ENCODE peak calls at places on chromosomes 13 and 19, in seven cellular contexts. N is psoas muscle, B is left lung, F is NCI-H1092, L is dorsolateral prefrontal cortex, Q is NCI-H2029, I is stomach. W is an unnamed sample.

GRCh38 chr19:46353730-46354528 is 7.0 kb downstream of the PPP5C start:
- DNase-seq in B (no peak), L (no peak), N (no peak), I (peak; percentile 83), F (no peak), Q (peak; percentile 68), W (no peak)

GRCh38 chr19:6060600-6061391 is 49.5 kb downstream of the RFX2 start:
- DNase-seq in F (no peak), Q (no peak), B (peak; percentile 78), L (no peak), N (peak; percentile 31), I (no peak), W (no peak)

GRCh38 chr13:26062853-26063444 is 11.1 kb upstream of the SHISA2 start:
- DNase-seq in N (no peak), L (no peak), I (peak; percentile 49), F (peak; percentile 61), Q (peak; percentile 12), B (no peak), W (no peak)

GRCh38 chr13:27795718-27796019 is 3.4 kb downstream of the GSX1 start:
- DNase-seq in Q (no peak), I (no peak), B (no peak), L (no peak), F (no peak), N (no peak), W (no peak)

GRCh38 chr19:51602189-51602854 is 27.9 kb downstream of the SIGLEC5 start:
- DNase-seq in I (no peak), Q (no peak), B (no peak), F (no peak), N (no peak), L (no peak), W (no peak)

GRCh38 chr19:10835754-10836477 is at the start of gene TMED1:
- DNase-seq in B (peak; percentile 97), I (peak; percentile 94), F (peak; percentile 99), N (peak; percentile 100), L (peak; percentile 100), Q (peak; percentile 100), W (peak; percentile 100)

GRCh38 chr19:51689751-51690358 is 3.3 kb upstream of the SPACA6 start:
- DNase-seq in F (no peak), B (peak; percentile 83), N (peak; percentile 52), L (no peak), Q (no peak), I (no peak), W (peak; percentile 55)

GRCh38 chr19:50325310-50326100 is 3.7 kb downstream of the KCNC3 start:
- DNase-seq in F (peak; percentile 82), I (peak; percentile 77), B (peak; percentile 89), L (peak; percentile 71), Q (peak; percentile 92), N (peak; percentile 70), W (peak; percentile 80)

GRCh38 chr19:29445246-29445645 is 80.5 kb upstream of the VSTM2B start:
- DNase-seq in Q (no peak), F (no peak), N (no peak), I (no peak), B (no peak), L (no peak), W (no peak)

GRCh38 chr13:18946738-18947137 is 234.9 kb downstream of the TUBA3C start:
- DNase-seq in Q (no peak), B (peak; percentile 61), L (peak; percentile 18), F (no peak), N (no peak), I (no peak), W (no peak)